ENCODE peak calls at places on chromosomes 16 and 17, in four cellular contexts. S is type B pancreatic cell, B is NCI-H460, Q is heart right ventricle. I is an unnamed sample.

GRCh38 chr17:79033741-79034501 is 10.0 kb downstream of the C1QTNF1 start:
- DNase-seq in S (no peak), B (no peak), Q (peak), I (no peak)

GRCh38 chr17:9174779-9175574 is 153.7 kb downstream of the NTN1 start:
- DNase-seq in S (no peak), B (no peak), Q (peak), I (no peak)

GRCh38 chr16:79426663-79427062 is 173.9 kb downstream of the MAF start:
- DNase-seq in S (no peak), B (no peak), Q (no peak), I (no peak)

GRCh38 chr16:73023320-73023719 is 24.6 kb downstream of the ZFHX3 start:
- DNase-seq in S (no peak), B (no peak), Q (no peak), I (no peak)

GRCh38 chr17:63474174-63474913 is 2.5 kb upstream of the ACE start:
- DNase-seq in S (no peak), B (no peak), Q (peak), I (peak)

GRCh38 chr17:66542967-66543525 is 240.6 kb downstream of the PRKCA start:
- DNase-seq in S (no peak), B (no peak), Q (no peak), I (peak)

GRCh38 chr16:66524601-66525164 is 25.2 kb downstream of the TK2 start:
- DNase-seq in S (no peak), B (no peak), Q (no peak), I (no peak)

GRCh38 chr17:44804301-44805061 is 25.6 kb downstream of the GJC1 start:
- DNase-seq in S (no peak), B (no peak), Q (peak), I (peak)

GRCh38 chr16:30004811-30005242 is 6.0 kb downstream of the DOC2A start:
- DNase-seq in S (no peak), B (no peak), Q (no peak), I (no peak)

GRCh38 chr17:2690165-2691068 is 21.1 kb downstream of the CLUH start:
- DNase-seq in S (no peak), B (no peak), Q (peak), I (no peak)

GRCh38 chr16:15833551-15833950 is 23.3 kb downstream of the MYH11 start:
- DNase-seq in S (no peak), B (no peak), Q (no peak), I (no peak)

GRCh38 chr16:24036614-24037013 is 200.8 kb downstream of the PRKCB start:
- DNase-seq in S (no peak), B (peak), Q (peak), I (peak)

GRCh38 chr17:20944014-20944905 is 98.6 kb downstream of the USP22 start:
- DNase-seq in S (no peak), B (no peak), Q (no peak), I (no peak)

GRCh38 chr17:44213403-44214229 is 5.9 kb downstream of the UBTF start:
- DNase-seq in S (no peak), B (no peak), Q (no peak), I (no peak)

GRCh38 chr16:85428168-85428898 is 184.8 kb upstream of the GSE1 start:
- DNase-seq in S (no peak), B (peak), Q (no peak), I (no peak)

I was measured in amniotic epithelial cell.